ENCODE peak calls at places on chromosome 11, in eight cellular contexts. H is IMR-90, U is transverse colon, X is testis, A is GM12878, K is upper lobe of left lung, P is sigmoid colon, M is heart left ventricle. J is an unnamed sample.

GRCh38 chr11:11476971-11477645 is 124.1 kb upstream of the CSNK2A3 start:
- DNase-seq in H (no peak), U (no peak), X (no peak), A (no peak), K (no peak), P (no peak), M (no peak), J (no peak)

GRCh38 chr11:10679644-10680043 is 13.9 kb downstream of the IRAG1 start:
- DNase-seq in H (no peak), U (no peak), X (no peak), A (no peak), K (no peak), P (no peak), M (no peak), J (no peak)

GRCh38 chr11:7281083-7281482 is 29.4 kb downstream of the SYT9 start:
- DNase-seq in H (no peak), U (no peak), X (no peak), A (no peak), K (no peak), P (no peak), M (no peak), J (peak; percentile 15)

GRCh38 chr11:100004541-100004940 is 682.5 kb upstream of the ARHGAP42 start:
- DNase-seq in H (no peak), U (no peak), X (no peak), A (no peak), K (no peak), P (no peak), M (no peak), J (no peak)

GRCh38 chr11:91664521-91664920 is 560.1 kb upstream of the FAT3 start:
- DNase-seq in H (no peak), U (no peak), X (no peak), A (no peak), K (no peak), P (no peak), M (no peak), J (no peak)

GRCh38 chr11:33292306-33292705 is 35.1 kb downstream of the HIPK3 start:
- DNase-seq in H (no peak), U (no peak), X (no peak), A (no peak), K (no peak), P (no peak), M (no peak), J (no peak)

GRCh38 chr11:67269401-67270255 is 3.4 kb downstream of the GRK2 start:
- DNase-seq in H (no peak), U (peak; percentile 73), X (no peak), A (no peak), K (no peak), P (peak; percentile 73), M (peak; percentile 67), J (no peak)

GRCh38 chr11:69409812-69410645 is 71.4 kb upstream of the LINC01488 start:
- DNase-seq in H (no peak), U (no peak), X (no peak), A (no peak), K (no peak), P (peak; percentile 46), M (no peak), J (no peak)

GRCh38 chr11:1889527-1889930 is 2.2 kb downstream of the PRR33 start:
- DNase-seq in H (no peak), U (no peak), X (no peak), A (no peak), K (no peak), P (no peak), M (peak; percentile 63), J (no peak)

DNA sequence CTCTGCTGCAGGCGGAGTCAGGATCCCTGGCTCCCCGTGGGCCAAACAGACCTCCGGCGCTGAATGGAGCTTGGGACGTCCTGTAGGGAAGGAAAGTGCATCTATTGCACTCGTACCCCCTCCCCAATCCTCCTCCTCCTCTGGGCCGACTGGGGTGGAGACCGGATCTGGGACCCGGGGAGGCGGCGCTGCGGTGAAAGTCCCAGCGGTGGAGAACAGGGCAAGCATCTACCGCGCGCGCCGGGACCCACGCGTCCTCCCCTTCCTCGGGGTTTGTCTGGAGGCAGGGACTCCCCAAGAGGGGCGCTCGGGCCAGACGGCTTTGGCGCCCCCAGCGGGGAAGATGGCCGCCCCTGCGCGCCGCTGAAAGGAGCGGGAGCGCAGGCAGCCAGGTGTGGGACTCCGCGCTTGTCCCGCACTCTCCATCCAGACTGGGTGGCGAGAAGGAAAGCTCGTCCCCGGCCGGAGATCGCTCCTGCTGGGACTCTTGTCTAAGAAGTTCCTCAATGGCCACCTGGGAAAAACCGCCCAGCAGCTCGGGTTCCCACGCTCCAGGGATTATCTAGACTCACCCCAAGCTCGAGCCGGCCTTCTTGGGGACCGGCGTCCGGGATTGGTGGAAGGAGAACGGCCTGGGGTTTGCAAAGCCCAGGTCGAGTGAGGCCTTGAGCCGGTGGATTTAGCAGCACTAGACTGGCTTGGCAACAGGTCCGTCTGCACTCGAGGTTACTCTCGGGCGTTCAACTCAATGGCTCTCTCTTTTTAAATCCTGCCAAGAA is 718 bp downstream of the FADS2 start:
- DNase-seq in H (no peak), U (no peak), X (peak; percentile 75), A (no peak), K (peak; percentile 63), P (peak; percentile 74), M (peak; percentile 76), J (no peak)
- TF ChIP-seq CTCF in H (peak; percentile 41), U (peak; percentile 34), X (no peak), A (peak; percentile 61), K (peak; percentile 39), P (no peak), M (peak; percentile 62), J (no peak)

GRCh38 chr11:127618721-127619120 is 618.2 kb upstream of the KIRREL3 start:
- DNase-seq in H (no peak), U (no peak), X (no peak), A (no peak), K (no peak), P (no peak), M (no peak), J (no peak)

GRCh38 chr11:127616171-127616570 is 615.6 kb upstream of the KIRREL3 start:
- DNase-seq in H (no peak), U (no peak), X (no peak), A (no peak), K (no peak), P (no peak), M (no peak), J (no peak)

GRCh38 chr11:127624455-127624854 is 623.9 kb upstream of the KIRREL3 start:
- DNase-seq in H (peak; percentile 6), U (no peak), X (peak; percentile 46), A (no peak), K (no peak), P (no peak), M (no peak), J (no peak)

GRCh38 chr11:127619946-127620345 is 619.4 kb upstream of the KIRREL3 start:
- DNase-seq in H (no peak), U (no peak), X (no peak), A (no peak), K (no peak), P (no peak), M (no peak), J (no peak)

GRCh38 chr11:127620660-127621059 is 620.1 kb upstream of the KIRREL3 start:
- DNase-seq in H (peak; percentile 53), U (no peak), X (no peak), A (no peak), K (no peak), P (no peak), M (no peak), J (no peak)
- H3K4me3 ChIP-seq in H (no peak overlapping the region), U (no peak overlapping the region), X (no peak overlapping the region), A (no peak overlapping the region), K (no peak overlapping the region), P (no peak overlapping the region), M (no peak overlapping the region), J (no peak overlapping the region)

GRCh38 chr11:74460481-74461154 is 6.7 kb downstream of the KCNE3 start:
- DNase-seq in H (peak; percentile 51), U (no peak), X (no peak), A (no peak), K (peak; percentile 52), P (no peak), M (no peak), J (no peak)
- TF ChIP-seq POLR2A in H (no peak), U (no peak), X (no peak), A (no peak), K (peak; percentile 48), P (no peak), M (no peak), J (no peak)

GRCh38 chr11:16632295-16633200 is 105.9 kb upstream of the C11orf58 start:
- DNase-seq in H (peak; percentile 21), U (no peak), X (no peak), A (no peak), K (no peak), P (no peak), M (peak; percentile 47), J (no peak)
- TF ChIP-seq CTCF in H (peak; percentile 40), U (no peak), X (no peak), A (peak; percentile 38), K (no peak), P (no peak), M (peak; percentile 43), J (no peak)

DNA sequence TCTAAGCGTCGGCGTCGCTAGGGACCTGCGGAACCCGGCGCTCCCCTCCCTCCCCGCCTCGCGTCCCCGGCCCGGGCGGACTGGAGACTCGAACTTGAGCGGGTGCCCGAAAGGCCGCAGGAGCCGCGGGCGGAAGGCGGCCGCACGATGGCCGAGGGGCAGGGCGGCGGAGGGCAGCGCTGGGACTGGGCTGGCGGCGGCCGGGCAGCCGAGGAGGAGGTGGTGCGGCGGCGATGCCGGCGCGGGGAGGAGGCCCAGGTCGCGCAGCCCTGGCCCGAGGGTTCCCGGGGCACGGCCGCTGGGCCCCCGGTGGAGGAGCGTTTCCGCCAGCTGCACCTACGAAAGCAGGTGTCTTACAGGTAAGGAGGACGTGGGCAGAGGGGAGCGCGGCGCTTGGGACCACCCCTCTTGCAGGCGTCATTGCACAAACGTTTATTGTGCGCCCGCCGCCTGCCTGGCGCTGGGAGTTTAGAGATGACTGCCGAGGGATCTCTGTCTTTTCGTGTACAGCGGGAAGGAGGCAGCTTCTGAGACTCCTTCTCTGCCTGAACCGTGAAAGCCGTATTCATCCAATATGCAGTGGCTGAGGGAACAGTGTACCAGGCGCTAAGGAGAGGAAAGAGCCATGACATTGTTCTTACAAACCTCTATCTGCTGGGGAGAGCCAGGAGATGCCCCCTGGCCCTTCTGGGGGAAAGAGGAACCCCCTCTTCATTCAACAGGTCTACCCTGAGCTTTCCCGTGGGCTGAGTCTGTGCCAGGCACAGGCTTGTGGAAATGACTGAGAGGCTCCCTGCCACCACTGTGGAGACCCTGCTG is 13.9 kb upstream of the DGKZ start:
- DNase-seq in H (no peak), U (no peak), X (no peak), A (no peak), K (no peak), P (no peak), M (no peak), J (no peak)
- H3K4me3 ChIP-seq in H (peak overlapping the region; percentile 19), U (peak overlapping the region; percentile 29), X (peak overlapping the region; percentile 29), A (peak overlapping the region; percentile 32), K (peak overlapping the region; percentile 49), P (peak overlapping the region; percentile 51), M (peak overlapping the region; percentile 59), J (no peak overlapping the region)

GRCh38 chr11:65040520-65041205 is 347 bp upstream of the SAC3D1 start:
- DNase-seq in H (peak; percentile 93), U (peak; percentile 92), X (peak; percentile 95), A (peak; percentile 86), K (peak; percentile 92), P (peak; percentile 94), M (peak; percentile 93), J (peak; percentile 97)
- TF ChIP-seq POLR2A in H (no peak), U (peak; percentile 48), X (no peak), A (peak; percentile 67), K (peak; percentile 57), P (no peak), M (no peak), J (no peak)